ENCODE peak calls at places on chromosomes 13 and 19, in eight cellular contexts. Y is heart left ventricle, W is lung, B is psoas muscle, K is spleen, E is cardiac muscle cell, R is tibial nerve, X is ascending aorta. C is an unnamed sample. For H3K36me3, the result is how much of the 10 kb centered on the place peaks cover.

GRCh38 chr19:54421169-54421516 is 5.9 kb downstream of the TTYH1 start:
- DNase-seq in Y (no peak), W (no peak), B (no peak), K (no peak), E (no peak), R (no peak), X (no peak), C (no peak)

GRCh38 chr19:19459707-19460251 is 54.3 kb downstream of the GATAD2A start:
- DNase-seq in Y (peak), W (no peak), B (peak), K (peak), E (no peak), R (no peak), X (peak), C (peak)

GRCh38 chr13:75689686-75690085 is 53.6 kb downstream of the LMO7 start:
- DNase-seq in Y (no peak), W (no peak), B (no peak), K (no peak), E (no peak), R (no peak), X (no peak), C (no peak)

GRCh38 chr13:73465629-73465974 is 406.8 kb downstream of the KLF5 start:
- DNase-seq in Y (no peak), W (no peak), B (no peak), K (no peak), E (no peak), R (no peak), X (no peak), C (no peak)

GRCh38 chr13:42985312-42986175 is 6.5 kb downstream of the EPSTI1 start:
- DNase-seq in Y (peak), W (no peak), B (no peak), K (no peak), E (no peak), R (peak), X (no peak), C (peak)

GRCh38 chr13:27401210-27401609 is 23.2 kb upstream of the GTF3A start:
- DNase-seq in Y (peak), W (no peak), B (peak), K (no peak), E (no peak), R (no peak), X (no peak), C (no peak)

GRCh38 chr19:44623080-44623479 is 9.7 kb downstream of the IGSF23 start:
- DNase-seq in Y (peak), W (no peak), B (no peak), K (no peak), E (no peak), R (no peak), X (no peak), C (no peak)

GRCh38 chr13:105914637-105915036 is 620.8 kb downstream of the EFNB2 start:
- DNase-seq in Y (no peak), W (no peak), B (no peak), K (no peak), E (peak), R (no peak), X (no peak), C (no peak)

GRCh38 chr13:20425819-20426219 is 99.8 kb downstream of the CRYL1 start:
- DNase-seq in Y (no peak), W (no peak), B (no peak), K (no peak), E (no peak), R (no peak), X (no peak), C (no peak)

DNA sequence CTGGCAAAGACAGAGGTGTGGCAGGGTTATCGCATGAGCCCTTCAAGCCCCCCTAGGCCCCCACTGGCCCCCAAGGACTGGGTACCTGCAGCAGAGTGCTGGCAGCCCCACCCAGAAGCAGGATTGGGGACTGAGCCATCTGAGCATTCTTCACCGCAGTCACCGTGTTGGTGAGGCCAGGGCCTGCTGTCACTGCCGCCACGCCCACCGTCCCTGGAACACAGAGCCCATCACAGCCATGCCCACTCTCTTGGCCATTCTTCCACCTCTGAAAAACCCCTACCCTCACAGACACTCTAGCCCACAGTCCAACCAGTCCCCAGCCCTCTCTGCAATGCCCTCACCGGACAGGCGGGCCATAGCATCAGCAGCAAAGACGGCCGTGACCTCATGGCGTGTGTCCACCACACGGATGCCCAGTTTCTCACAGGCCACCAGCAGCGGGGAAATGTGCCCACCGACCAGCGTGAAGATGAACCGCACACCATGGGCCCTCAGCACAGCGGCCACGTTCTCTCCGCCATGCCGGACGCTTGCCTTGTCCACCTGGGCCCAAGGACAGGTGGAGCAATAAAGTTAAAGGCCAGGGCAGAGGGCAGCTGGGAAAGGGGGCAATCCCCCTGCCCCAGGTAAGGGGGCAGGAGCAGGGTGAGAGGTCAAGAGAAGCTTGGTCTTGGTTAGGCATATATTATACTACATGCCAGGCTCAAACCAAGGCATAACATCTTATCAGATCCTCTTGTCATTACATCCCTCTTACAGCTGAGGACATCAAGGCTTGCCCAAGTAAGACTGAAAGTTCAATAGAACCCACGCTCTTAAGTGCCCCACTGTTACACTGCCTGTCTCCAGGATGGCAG is 16.1 kb downstream of the SYDE1 start:
- DNase-seq in Y (no peak), W (no peak), B (no peak), K (no peak), E (no peak), R (no peak), X (no peak), C (no peak)
- H3K36me3 ChIP-seq in Y (under half), W (under half), B (under half), K (under half), E (under half), R (under half), X (under half), C (under half)

GRCh38 chr19:33398361-33399060 is 25.0 kb downstream of the CEBPG start:
- DNase-seq in Y (peak), W (no peak), B (no peak), K (peak), E (no peak), R (no peak), X (no peak), C (no peak)
- TF ChIP-seq CTCF in Y (no peak), W (no peak), B (no peak), K (no peak), E (no peak), R (no peak), X (no peak), C (no peak)

DNA sequence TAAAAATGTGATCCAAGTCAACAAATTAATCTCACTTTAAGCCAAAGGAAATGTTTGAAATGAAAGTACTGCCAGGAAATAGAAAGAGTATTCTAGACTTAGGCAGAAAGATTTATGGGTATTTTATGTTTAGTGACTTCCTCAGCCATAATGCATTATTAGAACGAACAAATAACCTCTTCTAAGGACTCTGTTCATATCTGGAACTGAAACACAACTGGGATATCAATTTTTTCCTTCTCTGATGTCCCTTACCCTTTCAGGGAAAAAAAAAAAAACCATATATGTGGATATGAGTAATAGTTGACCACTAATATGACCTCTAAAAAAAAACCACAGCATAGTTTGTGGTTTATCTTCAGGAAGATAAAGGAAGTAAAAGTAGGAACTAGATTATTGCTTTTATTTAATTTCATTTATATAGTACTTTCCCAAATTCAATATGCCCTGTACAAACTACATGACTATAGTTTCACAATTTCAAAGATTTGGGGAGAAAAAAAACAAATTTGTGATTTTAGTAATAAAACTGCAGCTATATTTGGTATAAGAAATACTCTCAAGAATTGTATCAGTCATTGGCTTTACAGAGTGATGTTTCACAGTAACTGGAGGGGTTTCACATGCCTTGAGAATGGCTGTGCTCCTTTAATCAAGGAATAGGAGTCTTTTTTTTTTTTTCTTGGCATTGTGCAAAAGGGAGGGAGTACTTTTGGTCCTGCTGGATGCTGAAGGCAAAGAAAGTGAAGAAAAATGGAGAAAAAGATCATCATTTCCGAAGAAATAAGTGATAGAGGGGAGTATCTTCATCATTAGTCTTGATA is 6.6 kb downstream of the ZNF507 start:
- DNase-seq in Y (no peak), W (no peak), B (no peak), K (no peak), E (no peak), R (no peak), X (no peak), C (no peak)
- H3K36me3 ChIP-seq in Y (under half), W (under half), B (half or more), K (under half), E (under half), R (under half), X (under half), C (under half)

GRCh38 chr19:57578487-57579205 is at the start of gene ZNF416:
- DNase-seq in Y (peak), W (peak), B (peak), K (peak), E (peak), R (peak), X (peak), C (peak)
- TF ChIP-seq CTCF in Y (peak), W (no peak), B (peak), K (no peak), E (peak), R (peak), X (no peak), C (peak)

C was measured in kidney.